ENCODE peak calls at places on chromosomes 12 and 14, in four cellular contexts. One of them, this sample, is unnamed.
A peak's percentile ranks its signal among the peaks of the same experiment; 100 is the strongest.

GRCh38 chr14:32473476-32473875 is 144.4 kb downstream of the AKAP6 start:
- DNase-seq in IMR-90: no peak
- DNase-seq in H9: no peak
- DNase-seq in H1: no peak
- DNase-seq in this sample: peak; percentile 76

GRCh38 chr12:107404981-107405380 is 280.6 kb upstream of the PWP1 start:
- DNase-seq in IMR-90: peak; percentile 36
- DNase-seq in H9: peak; percentile 63
- DNase-seq in H1: no peak
- DNase-seq in this sample: peak; percentile 73

GRCh38 chr14:60621386-60621785 is 27.9 kb downstream of the SIX1 start:
- DNase-seq in IMR-90: no peak
- DNase-seq in H9: no peak
- DNase-seq in H1: no peak
- DNase-seq in this sample: no peak

GRCh38 chr12:59005195-59005961 is 85.1 kb upstream of the LRIG3 start:
- DNase-seq in IMR-90: peak; percentile 29
- DNase-seq in H9: no peak
- DNase-seq in H1: no peak
- DNase-seq in this sample: no peak

GRCh38 chr14:33237102-33237501 is 298.4 kb downstream of the NPAS3 start:
- DNase-seq in IMR-90: no peak
- DNase-seq in H9: no peak
- DNase-seq in H1: no peak
- DNase-seq in this sample: peak; percentile 36

GRCh38 chr14:76919431-76919810 is 93.2 kb downstream of the LRRC74A start:
- DNase-seq in IMR-90: no peak
- DNase-seq in H9: no peak
- DNase-seq in H1: no peak
- DNase-seq in this sample: no peak

GRCh38 chr12:123983822-123984485 is 10.9 kb downstream of the ZNF664 start:
- DNase-seq in IMR-90: peak; percentile 75
- DNase-seq in H9: peak; percentile 59
- DNase-seq in H1: no peak
- DNase-seq in this sample: peak; percentile 84

GRCh38 chr12:77865178-77865577 is 34.5 kb downstream of the NAV3 start:
- DNase-seq in IMR-90: no peak
- DNase-seq in H9: no peak
- DNase-seq in H1: no peak
- DNase-seq in this sample: no peak

GRCh38 chr14:31138301-31138700 is 69.3 kb downstream of the HECTD1 start:
- DNase-seq in IMR-90: peak; percentile 6
- DNase-seq in H9: no peak
- DNase-seq in H1: no peak
- DNase-seq in this sample: no peak

GRCh38 chr12:123367511-123367910 is 2.9 kb upstream of the SBNO1 start:
- DNase-seq in IMR-90: no peak
- DNase-seq in H9: no peak
- DNase-seq in H1: no peak
- DNase-seq in this sample: no peak

GRCh38 chr12:62647586-62647985 is 181.0 kb downstream of the MON2 start:
- DNase-seq in IMR-90: no peak
- DNase-seq in H9: no peak
- DNase-seq in H1: no peak
- DNase-seq in this sample: no peak

GRCh38 chr14:55927059-55927458 is 191.2 kb upstream of the PELI2 start:
- DNase-seq in IMR-90: no peak
- DNase-seq in H9: no peak
- DNase-seq in H1: no peak
- DNase-seq in this sample: no peak

GRCh38 chr14:61281186-61281676 is at the start of gene TMEM30B:
- DNase-seq in IMR-90: no peak
- DNase-seq in H9: peak; percentile 96
- DNase-seq in H1: peak; percentile 70
- DNase-seq in this sample: peak; percentile 89

GRCh38 chr14:104799657-104800599 is 973 bp upstream of the ZBTB42 start:
- DNase-seq in IMR-90: peak; percentile 67
- DNase-seq in H9: peak; percentile 77
- DNase-seq in H1: peak; percentile 36
- DNase-seq in this sample: peak; percentile 84

GRCh38 chr14:35825968-35826217 is 245 bp upstream of the BRMS1L start:
- DNase-seq in IMR-90: no peak
- DNase-seq in H9: no peak
- DNase-seq in H1: no peak
- DNase-seq in this sample: no peak
- H3K9ac ChIP-seq in IMR-90: peak overlapping the region; percentile 61
- H3K9ac ChIP-seq in H9: peak overlapping the region; percentile 23
- H3K9ac ChIP-seq in H1: no peak overlapping the region
- H3K9ac ChIP-seq in this sample: peak overlapping the region; percentile 81

DNA sequence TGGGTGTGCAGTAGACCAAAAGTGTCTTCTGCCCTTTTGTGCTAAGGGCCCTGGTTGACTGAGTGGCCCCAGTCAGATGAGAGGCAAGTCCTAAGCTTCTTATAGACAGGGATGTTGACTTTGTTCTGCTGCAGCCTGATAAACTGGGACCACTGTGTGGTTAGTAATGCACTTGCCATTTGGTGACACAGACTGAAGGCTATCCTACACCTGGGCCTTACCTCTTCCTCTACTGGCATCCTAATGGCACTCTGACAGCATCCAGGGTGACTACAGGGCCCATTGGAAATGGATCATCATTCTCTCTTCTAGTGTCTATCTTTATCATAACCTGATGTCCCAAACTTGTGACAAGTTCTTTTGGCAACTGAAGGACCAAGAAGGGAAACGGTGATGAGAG is 3.3 kb downstream of the SDR39U1 start:
- DNase-seq in IMR-90: no peak
- DNase-seq in H9: no peak
- DNase-seq in H1: no peak
- DNase-seq in this sample: no peak
- H3K56ac ChIP-seq in IMR-90: no peak overlapping the region
- H3K56ac ChIP-seq in H9: no peak overlapping the region
- H3K56ac ChIP-seq in H1: no peak overlapping the region
- H3K56ac ChIP-seq in this sample: no peak overlapping the region

GRCh38 chr14:99554757-99555531 is 49.1 kb downstream of the CCDC85C start:
- DNase-seq in IMR-90: no peak
- DNase-seq in H9: no peak
- DNase-seq in H1: no peak
- DNase-seq in this sample: no peak
- H3K18ac ChIP-seq in IMR-90: no peak overlapping the region
- H3K18ac ChIP-seq in H9: no peak overlapping the region
- H3K18ac ChIP-seq in H1: no peak overlapping the region
- H3K18ac ChIP-seq in this sample: no peak overlapping the region

GRCh38 chr12:22048351-22049041 is 2.5 kb downstream of the CMAS start:
- DNase-seq in IMR-90: no peak
- DNase-seq in H9: peak; percentile 38
- DNase-seq in H1: peak; percentile 15
- DNase-seq in this sample: no peak
- H3K9ac ChIP-seq in IMR-90: no peak overlapping the region
- H3K9ac ChIP-seq in H9: no peak overlapping the region
- H3K9ac ChIP-seq in H1: no peak overlapping the region
- H3K9ac ChIP-seq in this sample: no peak overlapping the region

GRCh38 chr14:21078726-21079125 is 8.6 kb downstream of the ARHGEF40 start:
- DNase-seq in IMR-90: no peak
- DNase-seq in H9: no peak
- DNase-seq in H1: no peak
- DNase-seq in this sample: no peak

GRCh38 chr14:21075719-21076437 is 5.8 kb downstream of the ARHGEF40 start:
- DNase-seq in IMR-90: no peak
- DNase-seq in H9: no peak
- DNase-seq in H1: no peak
- DNase-seq in this sample: no peak

GRCh38 chr14:21081521-21082184 is 11.5 kb downstream of the ARHGEF40 start:
- DNase-seq in IMR-90: no peak
- DNase-seq in H9: no peak
- DNase-seq in H1: no peak
- DNase-seq in this sample: no peak

GRCh38 chr14:21077672-21078071 is 7.6 kb downstream of the ARHGEF40 start:
- DNase-seq in IMR-90: no peak
- DNase-seq in H9: no peak
- DNase-seq in H1: no peak
- DNase-seq in this sample: no peak

DNA sequence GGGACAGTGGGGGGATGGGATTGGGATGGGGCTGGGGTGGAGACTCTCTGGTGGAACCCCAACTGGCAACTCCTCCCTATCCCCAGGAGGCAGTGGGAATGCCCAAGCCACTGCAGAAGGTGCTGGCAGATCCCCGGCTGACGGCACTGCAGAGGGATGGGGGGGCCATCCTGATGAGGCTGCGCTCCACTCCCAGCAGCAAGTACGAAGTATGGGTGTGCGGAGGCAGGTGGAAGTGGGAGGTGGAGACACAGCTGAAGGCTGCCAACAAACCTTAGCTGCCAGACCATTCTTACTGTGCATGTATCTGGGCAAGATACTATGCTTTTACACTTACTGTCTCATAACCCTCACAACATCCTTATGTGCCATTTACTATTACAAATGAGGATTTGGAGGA is 8.2 kb downstream of the ARHGEF40 start:
- DNase-seq in IMR-90: no peak
- DNase-seq in H9: no peak
- DNase-seq in H1: no peak
- DNase-seq in this sample: no peak
- H3K56ac ChIP-seq in IMR-90: no peak overlapping the region
- H3K56ac ChIP-seq in H9: no peak overlapping the region
- H3K56ac ChIP-seq in H1: no peak overlapping the region
- H3K56ac ChIP-seq in this sample: no peak overlapping the region

This sample was measured in mesendoderm.